ENCODE peak calls at places on chromosome 17, in eight cellular contexts. M is BJ, R is neural progenitor cell, A is heart right ventricle, L is IMR-90, Y is mucosa of descending colon, U is astrocyte of the spinal cord, N is NB4. S is an unnamed sample.

GRCh38 chr17:75688209-75688771 is 21.2 kb downstream of the SAP30BP start:
- DNase-seq in M (no peak), R (peak), A (no peak), L (no peak), Y (no peak), U (no peak), N (peak), S (no peak)

GRCh38 chr17:59110973-59111372 is 4.3 kb upstream of the TRIM37 start:
- DNase-seq in M (no peak), R (no peak), A (no peak), L (no peak), Y (no peak), U (no peak), N (no peak), S (no peak)

GRCh38 chr17:4329838-4330237 is 36.6 kb downstream of the UBE2G1 start:
- DNase-seq in M (peak), R (no peak), A (no peak), L (peak), Y (no peak), U (peak), N (peak), S (no peak)

GRCh38 chr17:51703364-51704341 is 443.3 kb downstream of the UTP18 start:
- DNase-seq in M (no peak), R (no peak), A (peak), L (no peak), Y (no peak), U (peak), N (no peak), S (no peak)

GRCh38 chr17:31128241-31128640 is 33.5 kb downstream of the NF1 start:
- DNase-seq in M (no peak), R (no peak), A (no peak), L (no peak), Y (no peak), U (no peak), N (no peak), S (no peak)

GRCh38 chr17:78322858-78323455 is 36.9 kb downstream of the SOCS3 start:
- DNase-seq in M (no peak), R (no peak), A (peak), L (no peak), Y (peak), U (no peak), N (no peak), S (no peak)

GRCh38 chr17:9531080-9531479 is 44.5 kb downstream of the STX8 start:
- DNase-seq in M (no peak), R (no peak), A (no peak), L (peak), Y (no peak), U (no peak), N (no peak), S (no peak)

GRCh38 chr17:76276461-76277299 is 11.5 kb downstream of the UBALD2 start:
- DNase-seq in M (peak), R (no peak), A (no peak), L (peak), Y (no peak), U (no peak), N (no peak), S (no peak)

GRCh38 chr17:56257075-56257474 is 103.8 kb downstream of the ANKFN1 start:
- DNase-seq in M (no peak), R (no peak), A (no peak), L (no peak), Y (no peak), U (no peak), N (no peak), S (no peak)

GRCh38 chr17:15273141-15273793 is 8.1 kb upstream of the PMP22 start:
- DNase-seq in M (peak), R (no peak), A (no peak), L (peak), Y (no peak), U (peak), N (no peak), S (no peak)

GRCh38 chr17:40319651-40320550 is 10.9 kb downstream of the RARA start:
- DNase-seq in M (no peak), R (no peak), A (no peak), L (no peak), Y (peak), U (no peak), N (peak), S (peak)

GRCh38 chr17:73363788-73364522 is 52.2 kb upstream of the CDC42EP4 start:
- DNase-seq in M (no peak), R (peak), A (no peak), L (no peak), Y (no peak), U (no peak), N (no peak), S (no peak)

GRCh38 chr17:48505788-48506187 is 25.0 kb downstream of the HOXB1 start:
- DNase-seq in M (peak), R (no peak), A (no peak), L (peak), Y (no peak), U (peak), N (peak), S (peak)

GRCh38 chr17:17784599-17785264 is 52.1 kb downstream of the SREBF1 start:
- DNase-seq in M (no peak), R (peak), A (no peak), L (no peak), Y (no peak), U (no peak), N (peak), S (no peak)

GRCh38 chr17:72659811-72660210 is 432.7 kb downstream of the SLC39A11 start:
- DNase-seq in M (no peak), R (no peak), A (no peak), L (no peak), Y (no peak), U (no peak), N (no peak), S (no peak)

GRCh38 chr17:35607239-35607817 is 20.2 kb downstream of the AP2B1 start:
- DNase-seq in M (no peak), R (no peak), A (no peak), L (peak), Y (no peak), U (no peak), N (no peak), S (no peak)

GRCh38 chr17:76721463-76721862 is 4.9 kb downstream of the JMJD6 start:
- DNase-seq in M (no peak), R (no peak), A (no peak), L (no peak), Y (no peak), U (no peak), N (no peak), S (no peak)

GRCh38 chr17:80743181-80743771 is 198.6 kb downstream of the RPTOR start:
- DNase-seq in M (no peak), R (no peak), A (no peak), L (no peak), Y (no peak), U (no peak), N (no peak), S (no peak)

GRCh38 chr17:9928601-9929341 is 23.7 kb upstream of the RCVRN start:
- DNase-seq in M (peak), R (peak), A (no peak), L (peak), Y (peak), U (peak), N (peak), S (no peak)

GRCh38 chr17:8192070-8192815 is 2.3 kb upstream of the BORCS6 start:
- DNase-seq in M (no peak), R (peak), A (peak), L (peak), Y (peak), U (peak), N (peak), S (peak)

GRCh38 chr17:60354223-60354622 is 37.7 kb downstream of the USP32 start:
- DNase-seq in M (peak), R (no peak), A (no peak), L (peak), Y (no peak), U (peak), N (peak), S (no peak)

GRCh38 chr17:31391496-31391949 is at the start of gene RAB11FIP4:
- DNase-seq in M (no peak), R (peak), A (no peak), L (no peak), Y (no peak), U (no peak), N (no peak), S (peak)

GRCh38 chr17:42676424-42677011 is at the start of gene PLEKHH3:
- DNase-seq in M (no peak), R (peak), A (no peak), L (no peak), Y (no peak), U (no peak), N (peak), S (peak)

GRCh38 chr17:50919321-50920040 is 53.3 kb upstream of the TOB1 start:
- DNase-seq in M (peak), R (peak), A (peak), L (peak), Y (peak), U (peak), N (no peak), S (peak)

GRCh38 chr17:226773-227580 is 45.5 kb upstream of the DOC2B start:
- DNase-seq in M (no peak), R (peak), A (no peak), L (no peak), Y (peak), U (no peak), N (no peak), S (no peak)

GRCh38 chr17:20059728-20060188 is 50.6 kb downstream of the SPECC1 start:
- DNase-seq in M (no peak), R (no peak), A (no peak), L (peak), Y (no peak), U (peak), N (peak), S (peak)

GRCh38 chr17:1506649-1507254 is 9.7 kb downstream of the INPP5K start:
- DNase-seq in M (no peak), R (no peak), A (peak), L (no peak), Y (no peak), U (no peak), N (no peak), S (no peak)

GRCh38 chr17:74369221-74369620 is 1.9 kb downstream of the GPR142 start:
- DNase-seq in M (no peak), R (peak), A (peak), L (no peak), Y (no peak), U (no peak), N (peak), S (peak)

GRCh38 chr17:56982312-56982711 is 4.4 kb downstream of the SCPEP1 start:
- DNase-seq in M (no peak), R (no peak), A (no peak), L (no peak), Y (no peak), U (no peak), N (no peak), S (no peak)

GRCh38 chr17:18140648-18141047 is 32.1 kb downstream of the MYO15A start:
- DNase-seq in M (no peak), R (no peak), A (no peak), L (no peak), Y (no peak), U (no peak), N (no peak), S (no peak)

GRCh38 chr17:77391668-77392375 is 251.1 kb downstream of the SEC14L1 start:
- DNase-seq in M (peak), R (peak), A (no peak), L (peak), Y (no peak), U (peak), N (no peak), S (no peak)

GRCh38 chr17:3890082-3890892 is 2.6 kb downstream of the CAMKK1 start:
- DNase-seq in M (peak), R (no peak), A (peak), L (peak), Y (peak), U (peak), N (peak), S (no peak)

GRCh38 chr17:60039096-60039495 is 39.6 kb downstream of the HEATR6 start:
- DNase-seq in M (no peak), R (no peak), A (no peak), L (no peak), Y (no peak), U (no peak), N (no peak), S (no peak)

GRCh38 chr17:74253036-74253435 is 21.0 kb upstream of the DNAI2 start:
- DNase-seq in M (no peak), R (no peak), A (no peak), L (no peak), Y (no peak), U (no peak), N (no peak), S (no peak)

GRCh38 chr17:13631541-13631940 is 29.8 kb upstream of the HS3ST3A1 start:
- DNase-seq in M (no peak), R (no peak), A (no peak), L (no peak), Y (no peak), U (no peak), N (no peak), S (no peak)

GRCh38 chr17:81912441-81913309 is 1.5 kb upstream of the PCYT2 start:
- DNase-seq in M (no peak), R (no peak), A (no peak), L (no peak), Y (no peak), U (no peak), N (no peak), S (no peak)
- TF ChIP-seq CTCF in M (no peak), R (no peak), A (no peak), L (no peak), Y (no peak), U (no peak), N (no peak), S (no peak)

GRCh38 chr17:44451016-44451415 is 52.2 kb downstream of the GPATCH8 start:
- DNase-seq in M (no peak), R (no peak), A (no peak), L (no peak), Y (no peak), U (no peak), N (no peak), S (no peak)
- TF ChIP-seq CTCF in M (no peak), R (no peak), A (no peak), L (no peak), Y (no peak), U (no peak), N (no peak), S (no peak)

DNA sequence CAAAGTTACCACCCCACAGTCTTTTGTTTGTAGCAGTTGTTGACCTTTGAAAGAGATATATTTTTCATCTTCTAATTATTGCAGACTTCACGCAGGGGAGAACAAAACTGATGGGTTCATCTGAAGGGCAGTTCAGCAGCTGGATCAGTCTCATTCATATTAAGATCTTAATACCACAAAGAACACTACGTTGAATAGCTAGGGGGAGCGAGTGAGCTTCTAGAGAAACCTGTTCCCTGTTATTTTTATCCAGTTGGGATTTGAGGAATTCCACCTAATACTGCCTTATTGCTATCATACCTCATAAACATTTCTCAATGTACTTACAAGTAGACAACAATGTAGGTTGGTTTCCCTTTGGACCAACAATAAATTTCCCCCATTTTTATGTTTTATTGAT is 306.1 kb upstream of the KIF2B start:
- DNase-seq in M (no peak), R (peak), A (no peak), L (no peak), Y (no peak), U (peak), N (no peak), S (no peak)
- TF ChIP-seq CTCF in M (no peak), R (peak), A (no peak), L (no peak), Y (no peak), U (peak), N (no peak), S (no peak)

GRCh38 chr17:7133424-7133823 is 18.8 kb upstream of the ASGR2 start:
- DNase-seq in M (no peak), R (peak), A (peak), L (no peak), Y (no peak), U (no peak), N (peak), S (no peak)
- TF ChIP-seq CTCF in M (peak), R (peak), A (peak), L (peak), Y (no peak), U (peak), N (peak), S (peak)

GRCh38 chr17:36849871-36850348 is 87.4 kb upstream of the LHX1 start:
- DNase-seq in M (peak), R (peak), A (no peak), L (peak), Y (no peak), U (peak), N (peak), S (peak)
- TF ChIP-seq CTCF in M (peak), R (peak), A (no peak), L (no peak), Y (no peak), U (peak), N (peak), S (no peak)

GRCh38 chr17:29168079-29168758 is 12.0 kb downstream of the MYO18A start:
- DNase-seq in M (no peak), R (no peak), A (no peak), L (no peak), Y (no peak), U (no peak), N (no peak), S (no peak)

GRCh38 chr17:29167393-29168078 is 12.7 kb downstream of the MYO18A start:
- DNase-seq in M (no peak), R (no peak), A (no peak), L (no peak), Y (no peak), U (no peak), N (no peak), S (no peak)

GRCh38 chr17:29165261-29165660 is 14.9 kb downstream of the MYO18A start:
- DNase-seq in M (no peak), R (no peak), A (no peak), L (no peak), Y (no peak), U (no peak), N (no peak), S (no peak)

GRCh38 chr17:29166507-29166887 is 13.7 kb downstream of the MYO18A start:
- DNase-seq in M (no peak), R (no peak), A (no peak), L (no peak), Y (no peak), U (no peak), N (no peak), S (no peak)

DNA sequence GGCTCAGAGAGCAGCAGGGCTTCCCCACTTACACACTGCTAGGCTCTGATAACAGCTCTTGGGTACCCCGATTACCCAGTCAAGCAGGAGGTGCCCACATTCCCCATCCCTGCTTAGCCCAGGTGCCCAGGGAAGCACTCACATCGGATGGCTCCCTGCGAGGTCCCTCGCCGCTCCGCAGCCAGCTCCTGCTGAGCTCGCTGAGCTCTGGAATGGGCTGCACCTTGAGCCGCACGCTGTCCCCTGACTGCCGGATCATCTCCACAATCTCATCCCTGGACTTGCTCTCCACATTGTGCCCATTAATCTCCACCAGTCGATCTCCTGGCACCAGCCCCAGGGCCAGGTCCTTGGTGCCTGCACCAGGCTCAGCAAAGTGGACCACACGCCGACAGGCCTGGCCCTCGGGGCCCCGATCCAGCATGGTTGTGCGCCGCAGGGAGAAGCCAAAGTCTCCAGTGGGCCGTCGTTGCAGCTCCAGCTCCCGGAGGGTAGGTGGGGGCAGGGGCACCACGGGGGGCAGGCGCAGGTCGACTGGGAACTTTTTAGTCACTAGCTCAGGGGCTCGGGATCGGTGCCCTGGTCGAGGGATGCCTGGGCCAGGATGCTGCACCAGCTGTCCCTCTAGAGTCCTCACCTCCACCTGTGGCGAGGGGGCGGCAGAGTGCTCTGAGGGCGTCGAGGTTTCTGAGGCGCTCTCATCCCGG is 14.2 kb downstream of the MYO18A start:
- DNase-seq in M (no peak), R (no peak), A (no peak), L (no peak), Y (no peak), U (no peak), N (no peak), S (no peak)
- TF ChIP-seq CTCF in M (no peak), R (no peak), A (no peak), L (no peak), Y (no peak), U (no peak), N (no peak), S (no peak)

GRCh38 chr17:63498621-63499195 is 21.8 kb downstream of the ACE start:
- DNase-seq in M (peak), R (no peak), A (no peak), L (peak), Y (no peak), U (peak), N (no peak), S (no peak)

GRCh38 chr17:63496663-63497400 is 20.0 kb downstream of the ACE start:
- DNase-seq in M (no peak), R (no peak), A (no peak), L (no peak), Y (no peak), U (no peak), N (no peak), S (no peak)

GRCh38 chr17:63495471-63495870 is 18.6 kb downstream of the ACE start:
- DNase-seq in M (no peak), R (no peak), A (no peak), L (peak), Y (peak), U (no peak), N (no peak), S (no peak)

GRCh38 chr17:63496177-63496576 is 19.3 kb downstream of the ACE start:
- DNase-seq in M (no peak), R (no peak), A (no peak), L (no peak), Y (no peak), U (no peak), N (no peak), S (no peak)

GRCh38 chr17:63497708-63498483 is 21.0 kb downstream of the ACE start:
- DNase-seq in M (no peak), R (peak), A (no peak), L (peak), Y (no peak), U (no peak), N (peak), S (no peak)
- TF ChIP-seq CTCF in M (no peak), R (peak), A (peak), L (peak), Y (no peak), U (no peak), N (peak), S (no peak)